ENCODE peak calls at places on chromosomes 6 and 20, in ten cellular contexts. Q is activated CD8-positive, alpha-beta memory T cell treated with anti-CD3 and anti-CD28 coated beads for 4 hours; Z is activated naive CD8-positive, alpha-beta T cell treated with anti-CD3 and anti-CD28 coated beads for 36 hours; A is NCI-H1105; S is lung; G is activated naive CD4-positive, alpha-beta T cell treated with Interleukin-2 at 50 U/mL for 16 hours; H is NCI-H748 treated with DMSO at 0.1 percent for 48 hours; P is smooth muscle cell of the brain vasculature; C is NCI-H774; D is COLO829. I is an unnamed sample.

GRCh38 chr6:117432273-117432672 is 6.5 kb upstream of the ROS1 start:
- DNase-seq in Q (no peak), Z (no peak), G (no peak), A (no peak), S (no peak), C (no peak), H (no peak), D (no peak), P (no peak), I (no peak)

GRCh38 chr6:87407896-87408720 is at the start of gene CFAP206:
- DNase-seq in D (peak; percentile 90), G (peak; percentile 76), A (peak; percentile 80), C (peak; percentile 92), S (peak; percentile 75), H (peak; percentile 79), Z (peak; percentile 78), P (peak; percentile 49), Q (peak; percentile 56), I (peak; percentile 85)

GRCh38 chr20:17556842-17557674 is 12.8 kb upstream of the DSTN start:
- DNase-seq in D (no peak), G (no peak), P (no peak), H (no peak), Z (no peak), S (peak; percentile 59), Q (no peak), A (peak; percentile 93), C (peak; percentile 40), I (peak; percentile 72)

GRCh38 chr6:22877946-22878705 is 308.8 kb downstream of the HDGFL1 start:
- DNase-seq in C (no peak), Z (no peak), H (no peak), P (no peak), A (no peak), G (no peak), Q (no peak), S (no peak), D (peak; percentile 38), I (peak; percentile 79)

GRCh38 chr6:144131248-144131709 is 19.0 kb upstream of the STX11 start:
- DNase-seq in G (no peak), H (no peak), C (no peak), P (no peak), Q (no peak), Z (no peak), D (peak; percentile 4), A (no peak), S (no peak), I (peak; percentile 83)

GRCh38 chr6:24064106-24064505 is 61.9 kb upstream of the NRSN1 start:
- DNase-seq in D (peak; percentile 53), A (no peak), Q (no peak), G (no peak), P (no peak), H (peak; percentile 57), Z (no peak), C (peak; percentile 8), S (no peak), I (no peak)

GRCh38 chr20:17281478-17281877 is 54.6 kb downstream of the PCSK2 start:
- DNase-seq in P (no peak), C (peak; percentile 37), Q (no peak), H (peak; percentile 69), Z (peak; percentile 8), D (peak; percentile 8), A (peak; percentile 50), G (no peak), S (peak; percentile 46), I (no peak)

GRCh38 chr6:114364295-114364694 is 21.5 kb upstream of the HS3ST5 start:
- DNase-seq in S (no peak), P (no peak), A (no peak), D (no peak), C (no peak), G (no peak), Q (no peak), Z (no peak), H (no peak), I (no peak)

GRCh38 chr6:41713161-41713649 is 22.2 kb downstream of the TFEB start:
- DNase-seq in H (no peak), A (no peak), Q (no peak), C (peak; percentile 9), Z (no peak), S (peak; percentile 62), G (no peak), P (no peak), D (no peak), I (peak; percentile 46)

GRCh38 chr6:158837684-158838625 is 18.8 kb upstream of the EZR start:
- DNase-seq in H (no peak), A (no peak), G (no peak), S (no peak), Z (no peak), P (no peak), C (no peak), Q (no peak), D (no peak), I (peak; percentile 40)

GRCh38 chr20:64119681-64120341 is 12.4 kb upstream of the NPBWR2 start:
- DNase-seq in H (no peak), S (no peak), A (no peak), G (no peak), P (no peak), Q (no peak), D (no peak), Z (no peak), C (no peak), I (peak; percentile 2)

GRCh38 chr6:25748049-25748448 is 6.5 kb upstream of the SLC17A4 start:
- DNase-seq in A (no peak), Z (no peak), H (no peak), D (no peak), G (no peak), S (no peak), C (no peak), Q (no peak), P (no peak), I (no peak)

GRCh38 chr20:31573555-31574295 is 31.4 kb upstream of the ID1 start:
- DNase-seq in C (peak; percentile 84), Q (no peak), H (peak; percentile 85), G (no peak), A (peak; percentile 82), Z (no peak), P (no peak), D (no peak), S (peak; percentile 57), I (peak; percentile 18)

GRCh38 chr20:4875578-4876067 is 125.7 kb downstream of the SLC23A2 start:
- DNase-seq in P (no peak), D (no peak), Z (no peak), Q (no peak), H (peak; percentile 98), A (peak; percentile 98), G (no peak), S (no peak), C (peak; percentile 81), I (no peak)

GRCh38 chr20:4684837-4685413 is 36.8 kb upstream of the PRND start:
- DNase-seq in P (no peak), H (no peak), Q (no peak), S (no peak), C (no peak), D (no peak), Z (no peak), G (no peak), A (no peak), I (peak; percentile 43)

GRCh38 chr6:138422861-138423260 is 18.8 kb downstream of the HEBP2 start:
- DNase-seq in A (no peak), P (no peak), C (no peak), Z (no peak), G (no peak), S (no peak), H (no peak), Q (no peak), D (no peak), I (no peak)

GRCh38 chr6:44096615-44097014 is 30.6 kb downstream of the MRPL14 start:
- DNase-seq in Z (peak; percentile 70), A (peak; percentile 24), G (peak; percentile 79), C (peak; percentile 52), H (peak; percentile 43), P (no peak), S (peak; percentile 81), Q (peak; percentile 45), D (peak; percentile 92), I (peak; percentile 79)

GRCh38 chr20:41287327-41287726 is 30.2 kb downstream of the ZHX3 start:
- DNase-seq in G (no peak), C (no peak), Z (no peak), Q (no peak), H (no peak), S (no peak), P (no peak), D (no peak), A (no peak), I (peak; percentile 78)

GRCh38 chr20:23408957-23409356 is 12.3 kb downstream of the NAPB start:
- DNase-seq in Q (no peak), P (no peak), S (no peak), A (no peak), C (no peak), Z (no peak), D (no peak), H (no peak), G (no peak), I (no peak)

GRCh38 chr6:21026576-21027273 is 492.5 kb downstream of the CDKAL1 start:
- DNase-seq in C (no peak), H (no peak), G (no peak), Q (no peak), P (no peak), S (no peak), D (no peak), A (no peak), Z (no peak), I (peak; percentile 72)

GRCh38 chr6:1761472-1761871 is 151.8 kb downstream of the FOXC1 start:
- DNase-seq in S (no peak), D (peak; percentile 81), A (peak; percentile 70), P (no peak), G (no peak), Z (no peak), H (peak; percentile 76), C (no peak), Q (no peak), I (no peak)

GRCh38 chr6:41636803-41637178 is 1.5 kb upstream of the MDFI start:
- DNase-seq in Q (no peak), H (no peak), Z (no peak), S (no peak), G (no peak), A (no peak), P (no peak), D (no peak), C (no peak), I (no peak)

GRCh38 chr20:48295966-48296421 is 510.7 kb upstream of the SULF2 start:
- DNase-seq in G (no peak), P (no peak), H (no peak), C (no peak), D (no peak), Z (no peak), Q (no peak), S (no peak), A (no peak), I (peak; percentile 75)

I was measured in fibroblast of the aortic adventitia.